ENCODE peak calls at places on chromosome 12, in seven cellular contexts. H is ecto neural progenitor cell, P is HEK293T, V is AG08396, O is lower lobe of right lung, A is RWPE1, U is lower leg skin. S is an unnamed sample.

GRCh38 chr12:69161835-69162234 is 77.5 kb upstream of the CPSF6 start:
- DNase-seq in H (no peak), P (no peak), V (no peak), O (no peak), A (no peak), U (no peak), S (no peak)

GRCh38 chr12:130959632-130960031 is 5.9 kb downstream of the ADGRD1 start:
- DNase-seq in H (peak), P (no peak), V (no peak), O (no peak), A (no peak), U (no peak), S (no peak)

GRCh38 chr12:44457465-44457864 is 418.6 kb downstream of the NELL2 start:
- DNase-seq in H (no peak), P (no peak), V (no peak), O (no peak), A (no peak), U (no peak), S (no peak)

GRCh38 chr12:29640589-29641345 is 143.0 kb downstream of the TMTC1 start:
- DNase-seq in H (peak), P (no peak), V (no peak), O (no peak), A (peak), U (no peak), S (peak)

GRCh38 chr12:27561535-27562350 is 37.7 kb downstream of the PPFIBP1 start:
- DNase-seq in H (no peak), P (no peak), V (no peak), O (no peak), A (no peak), U (no peak), S (no peak)

GRCh38 chr12:77521458-77522115 is 309.1 kb upstream of the NAV3 start:
- DNase-seq in H (no peak), P (no peak), V (no peak), O (no peak), A (no peak), U (no peak), S (no peak)

GRCh38 chr12:7113389-7113871 is 4.4 kb upstream of the C1RL start:
- DNase-seq in H (no peak), P (peak), V (peak), O (no peak), A (no peak), U (no peak), S (no peak)

GRCh38 chr12:66584673-66585072 is 94.2 kb downstream of the GRIP1 start:
- DNase-seq in H (no peak), P (no peak), V (no peak), O (no peak), A (peak), U (no peak), S (no peak)

GRCh38 chr12:91040356-91040755 is 17.5 kb downstream of the KERA start:
- DNase-seq in H (no peak), P (no peak), V (peak), O (no peak), A (no peak), U (no peak), S (no peak)

GRCh38 chr12:65800928-65801327 is 23.4 kb upstream of the HMGA2 start:
- DNase-seq in H (no peak), P (no peak), V (peak), O (no peak), A (no peak), U (no peak), S (no peak)

GRCh38 chr12:25972783-25973182 is 14.3 kb downstream of the RASSF8 start:
- DNase-seq in H (no peak), P (no peak), V (no peak), O (no peak), A (no peak), U (peak), S (no peak)

GRCh38 chr12:94145231-94145979 is 3.0 kb upstream of the PLXNC1 start:
- DNase-seq in H (no peak), P (no peak), V (peak), O (no peak), A (no peak), U (no peak), S (no peak)

GRCh38 chr12:57738661-57739237 is at the start of gene AGAP2:
- DNase-seq in H (peak), P (peak), V (no peak), O (no peak), A (no peak), U (no peak), S (no peak)

GRCh38 chr12:7059780-7060179 is 738 bp upstream of the C1S start:
- DNase-seq in H (no peak), P (no peak), V (no peak), O (no peak), A (no peak), U (no peak), S (no peak)

GRCh38 chr12:104656383-104656782 is 199.6 kb downstream of the CHST11 start:
- DNase-seq in H (no peak), P (no peak), V (no peak), O (no peak), A (no peak), U (no peak), S (peak)

GRCh38 chr12:57813971-57814771 is 4.4 kb downstream of the AVIL start:
- DNase-seq in H (no peak), P (no peak), V (no peak), O (no peak), A (no peak), U (no peak), S (no peak)

GRCh38 chr12:100533326-100533725 is 40.2 kb upstream of the GAS2L3 start:
- DNase-seq in H (no peak), P (no peak), V (no peak), O (no peak), A (no peak), U (no peak), S (no peak)

GRCh38 chr12:104494137-104494815 is 37.5 kb downstream of the CHST11 start:
- DNase-seq in H (no peak), P (no peak), V (no peak), O (peak), A (no peak), U (no peak), S (no peak)

GRCh38 chr12:95643251-95643650 is 92.0 kb upstream of the USP44 start:
- DNase-seq in H (no peak), P (no peak), V (no peak), O (no peak), A (no peak), U (no peak), S (no peak)

GRCh38 chr12:15443611-15444010 is 121.3 kb downstream of the PTPRO start:
- DNase-seq in H (no peak), P (no peak), V (no peak), O (no peak), A (no peak), U (no peak), S (no peak)

GRCh38 chr12:113186033-113186365 is 478 bp downstream of the RITA1 start:
- DNase-seq in H (no peak), P (no peak), V (no peak), O (no peak), A (no peak), U (no peak), S (no peak)

GRCh38 chr12:54350743-54351142 is 13.5 kb downstream of the GPR84 start:
- DNase-seq in H (no peak), P (no peak), V (no peak), O (no peak), A (no peak), U (no peak), S (no peak)

GRCh38 chr12:50979369-50980052 is 27.2 kb downstream of the HIGD1C start:
- DNase-seq in H (no peak), P (no peak), V (no peak), O (no peak), A (no peak), U (no peak), S (no peak)

GRCh38 chr12:32561931-32562341 is 117.2 kb upstream of the DNM1L start:
- DNase-seq in H (peak), P (no peak), V (no peak), O (no peak), A (no peak), U (no peak), S (no peak)